ENCODE peak calls at places on chromosomes 12 and 14, in seven cellular contexts. One of them, this sample, is unnamed. For H3K4me1, the result is how much of the 10 kb centered on the place peaks cover.

GRCh38 chr14:74647834-74648361 is 35.9 kb upstream of the LTBP2 start:
- DNase-seq in K562: no peak
- DNase-seq in H1: no peak
- DNase-seq in HCT116: no peak
- DNase-seq in GM12878: no peak
- DNase-seq in HepG2: no peak
- DNase-seq in SK-N-SH: peak
- DNase-seq in this sample: no peak

GRCh38 chr12:66688836-66689439 is 10.1 kb upstream of the GRIP1 start:
- DNase-seq in K562: peak
- DNase-seq in H1: peak
- DNase-seq in HCT116: peak
- DNase-seq in GM12878: no peak
- DNase-seq in HepG2: peak
- DNase-seq in SK-N-SH: peak
- DNase-seq in this sample: peak

GRCh38 chr12:21509768-21510167 is 8.2 kb downstream of the GOLT1B start:
- DNase-seq in K562: no peak
- DNase-seq in H1: no peak
- DNase-seq in HCT116: no peak
- DNase-seq in GM12878: peak
- DNase-seq in HepG2: no peak
- DNase-seq in SK-N-SH: no peak
- DNase-seq in this sample: no peak

GRCh38 chr12:131915774-131916173 is 13.3 kb upstream of the PUS1 start:
- DNase-seq in K562: no peak
- DNase-seq in H1: no peak
- DNase-seq in HCT116: no peak
- DNase-seq in GM12878: no peak
- DNase-seq in HepG2: no peak
- DNase-seq in SK-N-SH: no peak
- DNase-seq in this sample: no peak

GRCh38 chr12:47029903-47030302 is 49.5 kb upstream of the PCED1B start:
- DNase-seq in K562: no peak
- DNase-seq in H1: no peak
- DNase-seq in HCT116: no peak
- DNase-seq in GM12878: no peak
- DNase-seq in HepG2: no peak
- DNase-seq in SK-N-SH: no peak
- DNase-seq in this sample: no peak

GRCh38 chr12:124705545-124706138 is 138.2 kb upstream of the NCOR2 start:
- DNase-seq in K562: no peak
- DNase-seq in H1: no peak
- DNase-seq in HCT116: no peak
- DNase-seq in GM12878: no peak
- DNase-seq in HepG2: no peak
- DNase-seq in SK-N-SH: no peak
- DNase-seq in this sample: no peak

GRCh38 chr14:75711796-75712211 is 50.8 kb downstream of the TTLL5 start:
- DNase-seq in K562: peak
- DNase-seq in H1: peak
- DNase-seq in HCT116: peak
- DNase-seq in GM12878: peak
- DNase-seq in HepG2: peak
- DNase-seq in SK-N-SH: no peak
- DNase-seq in this sample: peak

GRCh38 chr12:113591480-113591971 is 119.9 kb upstream of the LHX5 start:
- DNase-seq in K562: peak
- DNase-seq in H1: no peak
- DNase-seq in HCT116: no peak
- DNase-seq in GM12878: no peak
- DNase-seq in HepG2: no peak
- DNase-seq in SK-N-SH: peak
- DNase-seq in this sample: no peak

GRCh38 chr14:105061428-105062047 is 3.7 kb downstream of the GPR132 start:
- DNase-seq in K562: no peak
- DNase-seq in H1: no peak
- DNase-seq in HCT116: no peak
- DNase-seq in GM12878: no peak
- DNase-seq in HepG2: no peak
- DNase-seq in SK-N-SH: no peak
- DNase-seq in this sample: no peak

GRCh38 chr12:20438307-20438779 is 70.0 kb downstream of the PDE3A start:
- DNase-seq in K562: no peak
- DNase-seq in H1: no peak
- DNase-seq in HCT116: no peak
- DNase-seq in GM12878: no peak
- DNase-seq in HepG2: no peak
- DNase-seq in SK-N-SH: no peak
- DNase-seq in this sample: no peak

GRCh38 chr14:59332727-59333126 is 132.5 kb downstream of the GPR135 start:
- DNase-seq in K562: no peak
- DNase-seq in H1: no peak
- DNase-seq in HCT116: no peak
- DNase-seq in GM12878: no peak
- DNase-seq in HepG2: no peak
- DNase-seq in SK-N-SH: no peak
- DNase-seq in this sample: no peak

DNA sequence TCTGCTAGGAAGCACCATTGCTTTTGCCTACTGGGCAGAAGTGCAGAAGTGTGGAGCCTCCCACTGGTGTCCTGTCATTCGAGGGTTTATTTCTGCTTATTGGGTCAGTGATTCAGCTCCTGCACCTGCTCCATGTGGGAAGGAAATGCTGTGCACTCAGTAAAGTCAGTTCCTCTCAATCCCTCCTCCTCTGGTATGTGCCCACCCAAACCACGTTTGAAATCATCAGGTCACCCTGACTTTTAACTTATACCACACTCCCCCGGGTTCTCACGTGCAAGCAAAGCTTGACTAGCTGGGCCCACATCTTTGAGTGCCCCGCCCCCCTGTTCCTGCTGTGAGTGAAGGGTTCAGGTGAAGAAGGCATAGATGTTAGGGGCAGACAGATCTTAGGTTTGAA is 223.8 kb downstream of the CHST11 start:
- DNase-seq in K562: no peak
- DNase-seq in H1: no peak
- DNase-seq in HCT116: no peak
- DNase-seq in GM12878: no peak
- DNase-seq in HepG2: no peak
- DNase-seq in SK-N-SH: no peak
- DNase-seq in this sample: no peak
- H3K4me1 ChIP-seq in K562: under half
- H3K4me1 ChIP-seq in H1: under half
- H3K4me1 ChIP-seq in HCT116: under half
- H3K4me1 ChIP-seq in GM12878: under half
- H3K4me1 ChIP-seq in HepG2: under half
- H3K4me1 ChIP-seq in SK-N-SH: under half
- H3K4me1 ChIP-seq in this sample: under half

GRCh38 chr14:33332497-33332896 is 393.8 kb downstream of the NPAS3 start:
- DNase-seq in K562: no peak
- DNase-seq in H1: no peak
- DNase-seq in HCT116: no peak
- DNase-seq in GM12878: no peak
- DNase-seq in HepG2: no peak
- DNase-seq in SK-N-SH: no peak
- DNase-seq in this sample: no peak
- TF ChIP-seq SIN3A in K562: no peak
- TF ChIP-seq SIN3A in H1: no peak
- TF ChIP-seq SIN3A in HCT116: no peak
- TF ChIP-seq SIN3A in GM12878: no peak
- TF ChIP-seq SIN3A in HepG2: no peak
- TF ChIP-seq SIN3A in SK-N-SH: no peak
- TF ChIP-seq SIN3A in this sample: no peak

GRCh38 chr12:84874125-84874824 is 38.3 kb downstream of the SLC6A15 start:
- DNase-seq in K562: peak
- DNase-seq in H1: no peak
- DNase-seq in HCT116: peak
- DNase-seq in GM12878: no peak
- DNase-seq in HepG2: peak
- DNase-seq in SK-N-SH: peak
- DNase-seq in this sample: peak
- H3K4me1 ChIP-seq in K562: under half
- H3K4me1 ChIP-seq in H1: under half
- H3K4me1 ChIP-seq in HCT116: under half
- H3K4me1 ChIP-seq in GM12878: under half
- H3K4me1 ChIP-seq in HepG2: under half
- H3K4me1 ChIP-seq in SK-N-SH: under half
- H3K4me1 ChIP-seq in this sample: under half

GRCh38 chr12:41193321-41193720 is 5.2 kb downstream of the PDZRN4 start:
- DNase-seq in K562: no peak
- DNase-seq in H1: no peak
- DNase-seq in HCT116: no peak
- DNase-seq in GM12878: no peak
- DNase-seq in HepG2: no peak
- DNase-seq in SK-N-SH: no peak
- DNase-seq in this sample: no peak

GRCh38 chr12:41188058-41188840 is at the start of gene PDZRN4:
- DNase-seq in K562: no peak
- DNase-seq in H1: no peak
- DNase-seq in HCT116: no peak
- DNase-seq in GM12878: no peak
- DNase-seq in HepG2: no peak
- DNase-seq in SK-N-SH: peak
- DNase-seq in this sample: no peak

GRCh38 chr12:41188841-41189394 is 798 bp downstream of the PDZRN4 start:
- DNase-seq in K562: no peak
- DNase-seq in H1: no peak
- DNase-seq in HCT116: no peak
- DNase-seq in GM12878: no peak
- DNase-seq in HepG2: no peak
- DNase-seq in SK-N-SH: no peak
- DNase-seq in this sample: no peak

GRCh38 chr12:41189395-41190251 is 1.5 kb downstream of the PDZRN4 start:
- DNase-seq in K562: no peak
- DNase-seq in H1: no peak
- DNase-seq in HCT116: no peak
- DNase-seq in GM12878: no peak
- DNase-seq in HepG2: no peak
- DNase-seq in SK-N-SH: peak
- DNase-seq in this sample: no peak

GRCh38 chr12:41190360-41190759 is 2.2 kb downstream of the PDZRN4 start:
- DNase-seq in K562: peak
- DNase-seq in H1: no peak
- DNase-seq in HCT116: no peak
- DNase-seq in GM12878: no peak
- DNase-seq in HepG2: peak
- DNase-seq in SK-N-SH: peak
- DNase-seq in this sample: no peak
- TF ChIP-seq SIN3A in K562: no peak
- TF ChIP-seq SIN3A in H1: no peak
- TF ChIP-seq SIN3A in HCT116: no peak
- TF ChIP-seq SIN3A in GM12878: no peak
- TF ChIP-seq SIN3A in HepG2: no peak
- TF ChIP-seq SIN3A in SK-N-SH: no peak
- TF ChIP-seq SIN3A in this sample: no peak

GRCh38 chr14:90548455-90548854 is 151.6 kb downstream of the CALM1 start:
- DNase-seq in K562: no peak
- DNase-seq in H1: no peak
- DNase-seq in HCT116: no peak
- DNase-seq in GM12878: no peak
- DNase-seq in HepG2: no peak
- DNase-seq in SK-N-SH: no peak
- DNase-seq in this sample: no peak

GRCh38 chr14:90546767-90547166 is 149.9 kb downstream of the CALM1 start:
- DNase-seq in K562: no peak
- DNase-seq in H1: no peak
- DNase-seq in HCT116: no peak
- DNase-seq in GM12878: no peak
- DNase-seq in HepG2: no peak
- DNase-seq in SK-N-SH: no peak
- DNase-seq in this sample: no peak

GRCh38 chr14:90547968-90548367 is 151.1 kb downstream of the CALM1 start:
- DNase-seq in K562: no peak
- DNase-seq in H1: no peak
- DNase-seq in HCT116: no peak
- DNase-seq in GM12878: no peak
- DNase-seq in HepG2: no peak
- DNase-seq in SK-N-SH: no peak
- DNase-seq in this sample: no peak

GRCh38 chr14:90545966-90546751 is 149.3 kb downstream of the CALM1 start:
- DNase-seq in K562: no peak
- DNase-seq in H1: no peak
- DNase-seq in HCT116: no peak
- DNase-seq in GM12878: no peak
- DNase-seq in HepG2: no peak
- DNase-seq in SK-N-SH: peak
- DNase-seq in this sample: no peak

GRCh38 chr14:90547250-90547649 is 150.4 kb downstream of the CALM1 start:
- DNase-seq in K562: no peak
- DNase-seq in H1: no peak
- DNase-seq in HCT116: no peak
- DNase-seq in GM12878: no peak
- DNase-seq in HepG2: no peak
- DNase-seq in SK-N-SH: no peak
- DNase-seq in this sample: no peak
- H3K4me1 ChIP-seq in K562: under half
- H3K4me1 ChIP-seq in H1: under half
- H3K4me1 ChIP-seq in HCT116: under half
- H3K4me1 ChIP-seq in GM12878: under half
- H3K4me1 ChIP-seq in HepG2: under half
- H3K4me1 ChIP-seq in SK-N-SH: under half
- H3K4me1 ChIP-seq in this sample: under half

GRCh38 chr12:130222519-130223255 is 60.4 kb downstream of the FZD10 start:
- DNase-seq in K562: no peak
- DNase-seq in H1: peak
- DNase-seq in HCT116: no peak
- DNase-seq in GM12878: no peak
- DNase-seq in HepG2: no peak
- DNase-seq in SK-N-SH: no peak
- DNase-seq in this sample: no peak
- TF ChIP-seq SIN3A in K562: no peak
- TF ChIP-seq SIN3A in H1: no peak
- TF ChIP-seq SIN3A in HCT116: no peak
- TF ChIP-seq SIN3A in GM12878: no peak
- TF ChIP-seq SIN3A in HepG2: no peak
- TF ChIP-seq SIN3A in SK-N-SH: no peak
- TF ChIP-seq SIN3A in this sample: no peak